ENCODE peak calls at places on chromosomes 6 and 20, in four cellular contexts. One of them, this sample, is unnamed.

GRCh38 chr20:49635171-49635570 is 67.2 kb upstream of the PTGIS start:
- DNase-seq in fibroblast of mammary gland: no peak
- DNase-seq in astrocyte of the cerebellum: no peak
- DNase-seq in cardiac fibroblast: no peak
- DNase-seq in this sample: no peak

GRCh38 chr6:163705923-163706322 is 291.4 kb downstream of the QKI start:
- DNase-seq in fibroblast of mammary gland: no peak
- DNase-seq in astrocyte of the cerebellum: no peak
- DNase-seq in cardiac fibroblast: no peak
- DNase-seq in this sample: no peak

GRCh38 chr20:48622421-48622820 is 205.4 kb downstream of the PREX1 start:
- DNase-seq in fibroblast of mammary gland: no peak
- DNase-seq in astrocyte of the cerebellum: no peak
- DNase-seq in cardiac fibroblast: no peak
- DNase-seq in this sample: no peak

GRCh38 chr20:56411759-56412472 is at the start of gene CASS4:
- DNase-seq in fibroblast of mammary gland: peak; percentile 83
- DNase-seq in astrocyte of the cerebellum: peak; percentile 59
- DNase-seq in cardiac fibroblast: peak; percentile 72
- DNase-seq in this sample: peak; percentile 81

GRCh38 chr6:159303784-159304183 is 134.6 kb downstream of the FNDC1 start:
- DNase-seq in fibroblast of mammary gland: no peak
- DNase-seq in astrocyte of the cerebellum: no peak
- DNase-seq in cardiac fibroblast: no peak
- DNase-seq in this sample: no peak

GRCh38 chr6:134529921-134530320 is 212.0 kb upstream of the SGK1 start:
- DNase-seq in fibroblast of mammary gland: peak; percentile 68
- DNase-seq in astrocyte of the cerebellum: no peak
- DNase-seq in cardiac fibroblast: peak; percentile 34
- DNase-seq in this sample: peak; percentile 45

GRCh38 chr6:132188865-132189264 is 212.4 kb downstream of the MOXD1 start:
- DNase-seq in fibroblast of mammary gland: peak; percentile 85
- DNase-seq in astrocyte of the cerebellum: peak; percentile 80
- DNase-seq in cardiac fibroblast: peak; percentile 77
- DNase-seq in this sample: peak; percentile 85

GRCh38 chr20:34562643-34563042 is 4.1 kb downstream of the MAP1LC3A start:
- DNase-seq in fibroblast of mammary gland: peak; percentile 26
- DNase-seq in astrocyte of the cerebellum: no peak
- DNase-seq in cardiac fibroblast: peak; percentile 34
- DNase-seq in this sample: no peak

GRCh38 chr6:45450132-45450531 is 72.4 kb upstream of the SUPT3H start:
- DNase-seq in fibroblast of mammary gland: no peak
- DNase-seq in astrocyte of the cerebellum: no peak
- DNase-seq in cardiac fibroblast: no peak
- DNase-seq in this sample: no peak

GRCh38 chr20:47878601-47879004 is 93.3 kb upstream of the SULF2 start:
- DNase-seq in fibroblast of mammary gland: no peak
- DNase-seq in astrocyte of the cerebellum: no peak
- DNase-seq in cardiac fibroblast: peak; percentile 40
- DNase-seq in this sample: no peak

GRCh38 chr6:119313937-119314893 is 35.3 kb downstream of the MAN1A1 start:
- DNase-seq in fibroblast of mammary gland: no peak
- DNase-seq in astrocyte of the cerebellum: no peak
- DNase-seq in cardiac fibroblast: no peak
- DNase-seq in this sample: no peak

GRCh38 chr20:4007383-4008025 is 7.9 kb downstream of the RNF24 start:
- DNase-seq in fibroblast of mammary gland: no peak
- DNase-seq in astrocyte of the cerebellum: no peak
- DNase-seq in cardiac fibroblast: no peak
- DNase-seq in this sample: no peak

GRCh38 chr6:33766921-33767700 is 20.4 kb upstream of the IP6K3 start:
- DNase-seq in fibroblast of mammary gland: no peak
- DNase-seq in astrocyte of the cerebellum: no peak
- DNase-seq in cardiac fibroblast: no peak
- DNase-seq in this sample: no peak

DNA sequence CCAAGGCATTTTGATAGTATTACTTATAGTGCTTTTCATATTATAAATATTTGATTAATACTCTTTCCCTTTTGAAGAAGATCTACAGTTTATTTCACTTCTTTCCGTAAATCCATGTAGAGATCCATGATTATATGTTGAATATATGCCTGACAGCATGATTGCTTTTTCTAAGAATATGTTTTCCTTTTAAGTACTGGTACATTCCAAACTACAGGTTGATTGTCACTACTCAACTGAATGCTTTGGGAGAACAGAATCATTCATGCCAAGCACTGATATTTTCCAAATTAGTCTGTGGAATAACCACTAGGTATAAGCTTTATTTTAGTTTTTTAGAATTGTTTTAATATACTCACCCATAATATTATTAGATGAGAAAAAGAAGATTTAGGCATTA is 330.2 kb downstream of the BCKDHB start:
- DNase-seq in fibroblast of mammary gland: no peak
- DNase-seq in astrocyte of the cerebellum: no peak
- DNase-seq in cardiac fibroblast: no peak
- DNase-seq in this sample: no peak
- TF ChIP-seq CTCF in fibroblast of mammary gland: no peak
- TF ChIP-seq CTCF in astrocyte of the cerebellum: no peak
- TF ChIP-seq CTCF in cardiac fibroblast: no peak
- TF ChIP-seq CTCF in this sample: no peak

DNA sequence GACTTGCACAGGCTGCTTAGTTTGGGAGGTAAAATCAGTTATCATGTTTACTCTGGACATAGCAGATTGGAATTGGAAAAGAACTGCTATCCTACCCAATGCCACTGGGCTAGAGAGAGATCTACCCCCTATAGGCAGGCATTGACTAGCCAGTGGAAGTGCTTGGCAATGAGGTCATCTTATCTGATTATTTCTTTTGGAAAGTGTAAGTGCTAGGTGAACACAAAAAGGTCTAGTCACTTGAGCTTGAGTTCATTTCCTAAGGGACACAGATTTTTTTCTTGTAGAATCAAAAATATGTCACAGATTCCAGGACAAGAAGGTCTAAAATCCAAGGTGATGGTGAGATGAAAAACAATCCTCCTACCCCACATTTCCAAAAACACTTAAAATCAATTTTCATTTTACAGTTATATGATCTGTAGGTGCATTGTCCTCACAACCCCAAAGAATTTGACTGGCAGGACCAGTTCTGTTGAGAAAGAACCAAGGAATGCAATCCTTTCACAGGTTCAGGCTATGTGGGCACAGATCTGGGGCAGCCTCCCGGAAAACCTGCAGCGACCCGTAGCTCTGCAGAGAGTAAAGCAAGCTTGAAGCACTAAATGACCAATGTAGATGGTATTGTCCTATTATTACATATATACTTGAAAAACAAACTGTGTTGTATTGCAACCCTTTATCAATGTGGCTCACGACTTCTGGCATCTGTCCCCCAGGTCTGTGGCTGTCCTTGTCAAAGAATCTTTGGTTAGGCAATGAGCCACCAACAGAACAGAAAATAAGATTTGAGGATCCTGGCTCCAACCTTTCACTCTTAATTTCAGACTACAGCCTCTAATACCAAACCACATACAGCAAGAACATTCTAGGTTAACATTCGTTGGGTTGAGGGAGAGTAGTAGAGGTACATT is 67.3 kb upstream of the ADTRP start:
- DNase-seq in fibroblast of mammary gland: no peak
- DNase-seq in astrocyte of the cerebellum: no peak
- DNase-seq in cardiac fibroblast: no peak
- DNase-seq in this sample: no peak
- H3K4me3 ChIP-seq in fibroblast of mammary gland: no peak overlapping the region
- H3K4me3 ChIP-seq in astrocyte of the cerebellum: no peak overlapping the region
- H3K4me3 ChIP-seq in cardiac fibroblast: no peak overlapping the region
- H3K4me3 ChIP-seq in this sample: no peak overlapping the region

DNA sequence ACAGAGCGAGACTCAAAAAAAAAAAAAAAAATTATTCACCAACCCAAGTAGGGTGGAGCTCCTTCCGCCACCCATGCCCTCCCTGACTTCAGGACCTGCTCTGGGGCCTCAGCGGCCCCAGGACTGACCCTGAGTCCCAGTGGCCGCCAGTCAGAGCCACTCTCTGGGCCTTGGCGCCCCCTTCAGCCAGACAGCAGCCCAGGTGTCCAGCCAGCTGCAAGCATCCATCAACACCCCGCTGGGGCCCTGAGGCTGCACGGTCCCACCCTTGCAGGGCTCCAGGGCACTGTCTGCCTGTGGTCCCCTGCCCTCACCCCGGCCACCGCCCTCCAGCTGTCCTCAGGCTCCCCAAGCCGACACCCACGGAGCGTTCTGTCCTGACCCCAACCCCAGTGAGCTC is 11.4 kb upstream of the KCNQ2 start:
- DNase-seq in fibroblast of mammary gland: no peak
- DNase-seq in astrocyte of the cerebellum: no peak
- DNase-seq in cardiac fibroblast: no peak
- DNase-seq in this sample: no peak
- TF ChIP-seq CTCF in fibroblast of mammary gland: no peak
- TF ChIP-seq CTCF in astrocyte of the cerebellum: no peak
- TF ChIP-seq CTCF in cardiac fibroblast: no peak
- TF ChIP-seq CTCF in this sample: no peak

GRCh38 chr20:45346851-45347250 is 1.4 kb downstream of the SDC4 start:
- DNase-seq in fibroblast of mammary gland: no peak
- DNase-seq in astrocyte of the cerebellum: no peak
- DNase-seq in cardiac fibroblast: no peak
- DNase-seq in this sample: no peak
- H3K4me3 ChIP-seq in fibroblast of mammary gland: peak overlapping the region; percentile 82
- H3K4me3 ChIP-seq in astrocyte of the cerebellum: peak overlapping the region; percentile 90
- H3K4me3 ChIP-seq in cardiac fibroblast: peak overlapping the region; percentile 83
- H3K4me3 ChIP-seq in this sample: peak overlapping the region; percentile 89

DNA sequence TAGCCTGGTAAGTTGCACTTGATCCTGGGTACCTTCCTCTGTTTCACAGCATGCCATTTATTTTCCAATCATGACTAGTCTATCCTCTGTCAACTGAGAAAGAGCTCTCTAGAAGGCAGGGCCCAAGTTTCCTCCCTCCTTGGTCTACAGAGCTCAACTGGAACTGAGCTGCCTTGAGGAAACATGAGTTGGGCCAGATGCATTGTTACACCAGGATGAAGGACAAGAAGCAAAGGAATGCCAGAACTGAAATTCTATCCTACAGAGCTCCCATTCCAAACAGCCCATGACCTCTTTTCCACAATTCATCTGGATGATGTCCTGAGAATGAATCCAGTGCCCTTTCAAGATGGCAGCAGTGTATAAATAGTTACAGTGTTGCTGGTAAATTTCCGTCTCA is 66.7 kb upstream of the E2F3 start:
- DNase-seq in fibroblast of mammary gland: no peak
- DNase-seq in astrocyte of the cerebellum: no peak
- DNase-seq in cardiac fibroblast: no peak
- DNase-seq in this sample: no peak
- TF ChIP-seq CTCF in fibroblast of mammary gland: no peak
- TF ChIP-seq CTCF in astrocyte of the cerebellum: no peak
- TF ChIP-seq CTCF in cardiac fibroblast: no peak
- TF ChIP-seq CTCF in this sample: no peak

GRCh38 chr6:75498862-75499261 is 5.3 kb upstream of the FILIP1 start:
- DNase-seq in fibroblast of mammary gland: no peak
- DNase-seq in astrocyte of the cerebellum: no peak
- DNase-seq in cardiac fibroblast: no peak
- DNase-seq in this sample: no peak
- H3K4me3 ChIP-seq in fibroblast of mammary gland: no peak overlapping the region
- H3K4me3 ChIP-seq in astrocyte of the cerebellum: no peak overlapping the region
- H3K4me3 ChIP-seq in cardiac fibroblast: no peak overlapping the region
- H3K4me3 ChIP-seq in this sample: no peak overlapping the region

GRCh38 chr6:3058957-3059356 is 9.3 kb upstream of the RIPK1 start:
- DNase-seq in fibroblast of mammary gland: no peak
- DNase-seq in astrocyte of the cerebellum: no peak
- DNase-seq in cardiac fibroblast: no peak
- DNase-seq in this sample: no peak

GRCh38 chr6:3068329-3069223 is at the start of gene RIPK1:
- DNase-seq in fibroblast of mammary gland: peak; percentile 78
- DNase-seq in astrocyte of the cerebellum: peak; percentile 43
- DNase-seq in cardiac fibroblast: peak; percentile 85
- DNase-seq in this sample: peak; percentile 89

GRCh38 chr6:3061501-3061941 is 6.8 kb upstream of the RIPK1 start:
- DNase-seq in fibroblast of mammary gland: peak; percentile 53
- DNase-seq in astrocyte of the cerebellum: peak; percentile 74
- DNase-seq in cardiac fibroblast: peak; percentile 83
- DNase-seq in this sample: peak; percentile 74

DNA sequence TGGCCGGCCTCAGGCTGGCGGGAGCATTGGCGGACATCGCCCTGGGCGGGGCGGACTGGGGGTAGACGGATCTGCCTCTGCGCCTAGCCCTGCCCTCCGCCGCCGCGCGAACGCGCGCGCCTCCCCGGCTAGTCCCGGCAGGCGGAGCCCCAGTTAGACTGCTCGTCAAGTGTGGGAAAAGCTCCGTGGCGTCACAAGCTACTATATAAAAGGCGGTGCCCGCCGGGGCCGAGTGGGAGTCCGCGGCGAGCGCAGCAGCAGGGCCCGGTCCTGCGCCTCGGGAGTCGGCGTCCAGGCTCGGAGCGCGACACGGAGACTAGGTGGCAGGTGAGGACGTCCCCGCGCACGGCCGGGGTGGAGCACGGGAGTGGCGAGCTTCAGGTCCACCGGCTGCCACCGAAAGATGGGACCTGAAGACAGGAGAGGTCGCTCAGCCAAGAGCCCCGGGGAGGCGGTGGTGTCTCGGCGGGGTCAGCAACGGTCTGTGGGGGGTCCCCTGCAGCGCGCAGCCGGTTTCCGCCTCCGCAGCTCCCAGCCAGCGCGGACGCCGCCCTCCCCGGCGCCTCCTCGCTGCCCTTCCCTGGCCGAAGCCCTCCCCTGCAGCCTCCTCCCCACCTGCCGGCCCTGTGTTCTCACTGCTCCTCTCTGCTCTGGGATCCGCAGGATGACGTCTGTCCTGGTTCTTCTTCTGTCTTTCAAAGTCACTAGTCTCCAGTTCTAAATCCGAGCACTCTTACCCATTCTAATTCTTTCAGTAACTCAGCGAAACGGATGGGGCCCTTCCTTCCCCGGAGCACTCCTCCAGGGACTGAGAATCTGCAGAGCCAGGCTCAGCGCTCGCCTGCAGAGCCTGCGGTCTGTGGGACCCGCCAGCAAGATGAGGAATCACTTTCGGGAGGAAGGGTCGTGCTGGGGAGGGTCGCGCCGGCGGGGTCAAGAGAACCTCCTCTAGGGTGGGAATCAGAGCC is 4.3 kb upstream of the RIPK1 start:
- DNase-seq in fibroblast of mammary gland: peak; percentile 90
- DNase-seq in astrocyte of the cerebellum: peak; percentile 74
- DNase-seq in cardiac fibroblast: peak; percentile 89
- DNase-seq in this sample: peak; percentile 89
- TF ChIP-seq CTCF in fibroblast of mammary gland: no peak
- TF ChIP-seq CTCF in astrocyte of the cerebellum: no peak
- TF ChIP-seq CTCF in cardiac fibroblast: no peak
- TF ChIP-seq CTCF in this sample: no peak

This sample was measured in astrocyte of the spinal cord.